ENCODE peak calls at places on chromosome 7, in four cellular contexts. One of them, this sample, is unnamed.

GRCh38 chr7:95001815-95002561 is 94.6 kb downstream of the PPP1R9A start:
- DNase-seq in GM06990: no peak
- DNase-seq in fibroblast of pulmonary artery: no peak
- DNase-seq in B cell: no peak
- DNase-seq in this sample: no peak

GRCh38 chr7:26156454-26157365 is 4.7 kb downstream of the NFE2L3 start:
- DNase-seq in GM06990: peak
- DNase-seq in fibroblast of pulmonary artery: peak
- DNase-seq in B cell: peak
- DNase-seq in this sample: peak

GRCh38 chr7:92925876-92926696 is 89.7 kb upstream of the CDK6 start:
- DNase-seq in GM06990: no peak
- DNase-seq in fibroblast of pulmonary artery: peak
- DNase-seq in B cell: no peak
- DNase-seq in this sample: no peak

GRCh38 chr7:159049266-159050025 is 95.2 kb downstream of the VIPR2 start:
- DNase-seq in GM06990: no peak
- DNase-seq in fibroblast of pulmonary artery: no peak
- DNase-seq in B cell: no peak
- DNase-seq in this sample: no peak

GRCh38 chr7:112103246-112103645 is 103.0 kb downstream of the DOCK4 start:
- DNase-seq in GM06990: no peak
- DNase-seq in fibroblast of pulmonary artery: peak
- DNase-seq in B cell: no peak
- DNase-seq in this sample: peak

GRCh38 chr7:92627956-92628355 is 37.8 kb upstream of the FAM133B start:
- DNase-seq in GM06990: no peak
- DNase-seq in fibroblast of pulmonary artery: no peak
- DNase-seq in B cell: no peak
- DNase-seq in this sample: no peak

GRCh38 chr7:44196450-44196872 is 4.3 kb upstream of the YKT6 start:
- DNase-seq in GM06990: no peak
- DNase-seq in fibroblast of pulmonary artery: peak
- DNase-seq in B cell: peak
- DNase-seq in this sample: peak

GRCh38 chr7:50092579-50093411 is at the start of gene ZPBP:
- DNase-seq in GM06990: peak
- DNase-seq in fibroblast of pulmonary artery: peak
- DNase-seq in B cell: peak
- DNase-seq in this sample: peak

GRCh38 chr7:2258661-2259365 is 16.8 kb downstream of the NUDT1 start:
- DNase-seq in GM06990: peak
- DNase-seq in fibroblast of pulmonary artery: no peak
- DNase-seq in B cell: peak
- DNase-seq in this sample: no peak

GRCh38 chr7:142089035-142089434 is 22.5 kb upstream of the MGAM2 start:
- DNase-seq in GM06990: no peak
- DNase-seq in fibroblast of pulmonary artery: no peak
- DNase-seq in B cell: no peak
- DNase-seq in this sample: no peak
- TF ChIP-seq CTCF in GM06990: no peak
- TF ChIP-seq CTCF in fibroblast of pulmonary artery: no peak
- TF ChIP-seq CTCF in B cell: no peak
- TF ChIP-seq CTCF in this sample: no peak

DNA sequence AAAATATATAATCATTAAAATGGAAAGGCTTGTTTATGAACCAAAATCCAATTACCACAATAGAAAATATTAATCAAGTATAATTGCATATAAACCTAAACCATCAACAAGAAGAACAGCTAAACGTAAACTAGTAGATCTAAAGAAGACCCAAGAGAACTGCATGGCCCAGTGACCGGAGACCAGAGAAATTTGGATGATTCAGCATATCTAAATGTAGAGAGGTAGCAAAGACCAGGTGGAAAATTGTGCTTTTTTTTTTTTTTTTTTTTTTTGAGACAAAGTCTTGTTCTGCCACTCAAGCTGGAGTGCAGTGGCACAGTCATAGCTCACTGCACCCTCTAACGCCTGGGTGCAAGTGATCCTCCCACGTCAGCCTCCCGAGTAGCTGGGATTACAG is 207.2 kb upstream of the SEMA3E start:
- DNase-seq in GM06990: no peak
- DNase-seq in fibroblast of pulmonary artery: no peak
- DNase-seq in B cell: no peak
- DNase-seq in this sample: no peak
- TF ChIP-seq CTCF in GM06990: no peak
- TF ChIP-seq CTCF in fibroblast of pulmonary artery: no peak
- TF ChIP-seq CTCF in B cell: no peak
- TF ChIP-seq CTCF in this sample: no peak

GRCh38 chr7:31439165-31439564 is 74.7 kb upstream of the ITPRID1 start:
- DNase-seq in GM06990: no peak
- DNase-seq in fibroblast of pulmonary artery: no peak
- DNase-seq in B cell: no peak
- DNase-seq in this sample: no peak

GRCh38 chr7:31444196-31444595 is 69.7 kb upstream of the ITPRID1 start:
- DNase-seq in GM06990: no peak
- DNase-seq in fibroblast of pulmonary artery: no peak
- DNase-seq in B cell: no peak
- DNase-seq in this sample: no peak

GRCh38 chr7:31440511-31440910 is 73.4 kb upstream of the ITPRID1 start:
- DNase-seq in GM06990: no peak
- DNase-seq in fibroblast of pulmonary artery: no peak
- DNase-seq in B cell: no peak
- DNase-seq in this sample: no peak

GRCh38 chr7:31448649-31449048 is 65.2 kb upstream of the ITPRID1 start:
- DNase-seq in GM06990: no peak
- DNase-seq in fibroblast of pulmonary artery: no peak
- DNase-seq in B cell: no peak
- DNase-seq in this sample: no peak

GRCh38 chr7:31443457-31443856 is 70.4 kb upstream of the ITPRID1 start:
- DNase-seq in GM06990: no peak
- DNase-seq in fibroblast of pulmonary artery: peak
- DNase-seq in B cell: peak
- DNase-seq in this sample: peak
- TF ChIP-seq CTCF in GM06990: peak
- TF ChIP-seq CTCF in fibroblast of pulmonary artery: peak
- TF ChIP-seq CTCF in B cell: peak
- TF ChIP-seq CTCF in this sample: peak

DNA sequence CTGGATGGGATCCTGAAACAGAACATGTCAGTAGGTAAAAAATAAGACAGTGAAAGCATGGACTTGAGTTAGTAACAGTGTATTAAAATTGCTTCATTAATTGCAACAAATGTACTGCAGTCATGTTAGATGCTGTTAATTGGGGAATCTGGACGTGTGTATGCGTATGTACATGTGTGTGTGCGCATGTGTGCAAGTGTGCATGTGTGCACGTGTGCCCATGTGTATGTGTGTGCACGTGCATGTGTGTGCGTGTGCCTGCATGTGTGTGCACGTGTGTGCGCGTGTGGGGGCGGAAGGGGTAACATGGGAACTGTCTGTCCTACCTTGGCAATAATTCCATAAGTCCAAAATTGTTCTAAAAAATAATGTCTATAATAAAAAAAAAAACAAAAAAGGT is 67.3 kb downstream of the SMURF1 start:
- DNase-seq in GM06990: no peak
- DNase-seq in fibroblast of pulmonary artery: no peak
- DNase-seq in B cell: no peak
- DNase-seq in this sample: no peak
- TF ChIP-seq CTCF in GM06990: no peak
- TF ChIP-seq CTCF in fibroblast of pulmonary artery: no peak
- TF ChIP-seq CTCF in B cell: no peak
- TF ChIP-seq CTCF in this sample: no peak

DNA sequence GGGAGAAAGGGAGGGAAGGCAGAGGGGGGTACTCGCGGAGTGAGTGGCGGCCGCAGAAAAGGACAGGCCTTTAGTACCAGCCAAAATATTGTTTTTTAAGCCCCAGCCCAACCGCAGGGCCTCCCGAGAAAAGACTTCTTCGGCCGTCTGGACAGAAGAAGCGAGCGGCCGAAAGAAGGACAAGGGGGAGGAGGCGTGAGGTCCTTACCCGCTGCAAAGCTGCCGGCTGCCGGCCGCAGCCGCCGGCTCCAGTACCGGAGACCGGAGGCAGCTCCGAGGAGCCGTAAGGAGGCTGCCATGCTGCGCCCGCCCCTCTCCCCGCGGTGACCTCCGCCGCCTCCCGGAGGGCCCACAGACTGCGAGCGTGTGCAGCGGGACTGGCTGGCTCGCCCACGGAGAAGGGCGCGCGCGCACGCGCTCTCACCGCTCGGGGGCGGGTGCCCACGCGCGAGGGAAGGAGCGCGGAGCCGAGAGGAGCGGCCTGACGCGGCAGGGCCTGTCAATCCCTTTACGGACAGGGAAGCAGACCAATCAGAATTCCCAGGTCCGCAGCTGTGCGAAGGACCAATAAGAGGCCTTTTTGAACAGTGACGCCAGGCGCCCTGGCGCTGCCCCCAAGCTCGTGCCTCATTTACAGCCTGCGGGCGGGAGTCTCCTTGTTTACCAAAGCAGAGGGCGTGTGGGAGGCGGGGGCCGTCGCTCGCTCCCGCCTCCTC is at the start of gene HIBADH:
- DNase-seq in GM06990: peak
- DNase-seq in fibroblast of pulmonary artery: peak
- DNase-seq in B cell: peak
- DNase-seq in this sample: peak
- TF ChIP-seq CTCF in GM06990: no peak
- TF ChIP-seq CTCF in fibroblast of pulmonary artery: no peak
- TF ChIP-seq CTCF in B cell: peak
- TF ChIP-seq CTCF in this sample: no peak

GRCh38 chr7:106234425-106234824 is 50.4 kb downstream of the NAMPT start:
- DNase-seq in GM06990: no peak
- DNase-seq in fibroblast of pulmonary artery: no peak
- DNase-seq in B cell: no peak
- DNase-seq in this sample: no peak

GRCh38 chr7:106238830-106239229 is 46.0 kb downstream of the NAMPT start:
- DNase-seq in GM06990: no peak
- DNase-seq in fibroblast of pulmonary artery: no peak
- DNase-seq in B cell: no peak
- DNase-seq in this sample: no peak

GRCh38 chr7:106243893-106244292 is 40.9 kb downstream of the NAMPT start:
- DNase-seq in GM06990: no peak
- DNase-seq in fibroblast of pulmonary artery: peak
- DNase-seq in B cell: no peak
- DNase-seq in this sample: peak

GRCh38 chr7:106236065-106236464 is 48.7 kb downstream of the NAMPT start:
- DNase-seq in GM06990: no peak
- DNase-seq in fibroblast of pulmonary artery: no peak
- DNase-seq in B cell: no peak
- DNase-seq in this sample: no peak

DNA sequence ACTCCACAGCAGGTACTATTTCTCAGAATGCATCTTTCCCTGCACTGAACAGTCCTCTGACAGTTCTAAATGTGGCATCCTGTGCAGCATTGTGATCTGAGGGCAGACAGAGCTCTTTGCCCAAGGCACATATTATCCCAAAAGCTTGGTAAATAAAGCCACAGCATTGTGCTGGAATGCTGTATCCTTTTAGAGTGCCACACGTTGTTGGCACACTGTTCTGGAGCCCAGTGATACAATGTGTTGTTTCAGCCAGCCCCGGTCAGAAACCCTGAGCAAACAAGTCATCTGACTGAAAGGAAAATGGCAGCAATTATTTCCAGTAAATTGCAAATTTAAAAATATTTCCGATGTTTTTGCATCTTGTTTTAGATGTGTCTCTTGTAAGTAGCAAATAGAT is 45.4 kb downstream of the NAMPT start:
- DNase-seq in GM06990: no peak
- DNase-seq in fibroblast of pulmonary artery: no peak
- DNase-seq in B cell: no peak
- DNase-seq in this sample: no peak
- TF ChIP-seq CTCF in GM06990: no peak
- TF ChIP-seq CTCF in fibroblast of pulmonary artery: no peak
- TF ChIP-seq CTCF in B cell: no peak
- TF ChIP-seq CTCF in this sample: no peak